ENCODE peak calls at places on chromosomes 3 and 15, in five cellular contexts. T is WTC11; J is DMS53; C is NCI-H774; U is stimulated activated CD8-positive, alpha-beta memory T cell treated with anti-CD3 and anti-CD28 coated beads, Interleukin-2, amount 100 ng/mL, for 1 hour. S is an unnamed sample.
A peak's percentile ranks its signal among the peaks of the same experiment; 100 is the strongest.

GRCh38 chr3:156761713-156762575 is 64.2 kb upstream of the LEKR1 start:
- DNase-seq in T (no peak), U (no peak), J (no peak), C (no peak), S (no peak)

GRCh38 chr15:72796515-72797337 is 13.2 kb upstream of the ADPGK start:
- DNase-seq in T (peak; percentile 70), U (no peak), C (peak; percentile 52), J (peak; percentile 80), S (peak; percentile 14)

GRCh38 chr3:130705501-130705900 is 41.1 kb downstream of the PIK3R4 start:
- DNase-seq in J (peak; percentile 40), U (no peak), T (no peak), C (no peak), S (no peak)

GRCh38 chr15:58331562-58331902 is 100.3 kb upstream of the LIPC start:
- DNase-seq in J (no peak), T (no peak), U (no peak), C (no peak), S (no peak)

GRCh38 chr3:107222927-107223326 is 154.3 kb upstream of the CCDC54 start:
- DNase-seq in U (no peak), C (no peak), T (no peak), J (no peak), S (no peak)

GRCh38 chr3:152589644-152590043 is 245.3 kb upstream of the P2RY1 start:
- DNase-seq in T (no peak), J (no peak), C (no peak), U (no peak), S (no peak)

GRCh38 chr3:46898321-46899150 is 21.0 kb downstream of the PTH1R start:
- DNase-seq in U (no peak), T (peak; percentile 54), C (no peak), J (peak; percentile 37), S (no peak)

GRCh38 chr3:13135251-13135810 is 62.1 kb upstream of the IQSEC1 start:
- DNase-seq in U (no peak), J (no peak), C (no peak), T (no peak), S (no peak)

GRCh38 chr3:74402821-74403220 is 211.6 kb downstream of the CNTN3 start:
- DNase-seq in T (peak; percentile 16), U (no peak), C (no peak), J (no peak), S (no peak)

GRCh38 chr3:114451561-114452018 is 157.8 kb downstream of the TIGIT start:
- DNase-seq in T (no peak), U (no peak), C (no peak), J (peak; percentile 5), S (no peak)

GRCh38 chr3:197711973-197712707 is 24.6 kb downstream of the RUBCN start:
- DNase-seq in T (peak; percentile 37), C (no peak), J (peak; percentile 85), U (peak; percentile 69), S (no peak)

GRCh38 chr3:129549006-129549800 is 6.2 kb downstream of the H1-8 start:
- DNase-seq in T (no peak), C (no peak), U (no peak), J (no peak), S (no peak)

GRCh38 chr3:133136114-133137041 is 98.2 kb downstream of the TMEM108 start:
- DNase-seq in C (peak; percentile 79), U (no peak), J (peak; percentile 85), T (no peak), S (peak; percentile 87)

GRCh38 chr15:41887893-41888292 is 6.0 kb downstream of the SPTBN5 start:
- DNase-seq in U (no peak), J (no peak), C (no peak), T (no peak), S (no peak)

GRCh38 chr15:25870899-25871298 is 7.8 kb upstream of the ATP10A start:
- DNase-seq in U (no peak), J (no peak), C (no peak), T (no peak), S (no peak)

GRCh38 chr15:81229596-81229995 is 32.9 kb downstream of the IL16 start:
- DNase-seq in T (no peak), C (no peak), J (no peak), U (no peak), S (no peak)

S was measured in NCI-H1417 treated with DMSO at 0.1 percent for 48 hours.